ENCODE peak calls at places on chromosomes 2 and 18, in eight cellular contexts. One of them, this sample, is unnamed.

GRCh38 chr2:212939777-212940531 is 211.5 kb downstream of the IKZF2 start:
- DNase-seq in GM03348: no peak
- DNase-seq in head of caudate nucleus: no peak
- DNase-seq in stimulated activated CD8-positive, alpha-beta memory T cell treated with anti-CD3 and anti-CD28 coated beads, Interleukin-4, amount 100 ng/mL, for 4 hours: no peak
- DNase-seq in iPS-NIHi11: peak
- DNase-seq in epithelial cell of esophagus: peak
- DNase-seq in NCI-H2171 treated with DMSO at 0.1 percent for 48 hours: peak
- DNase-seq in NCI-H460: no peak
- DNase-seq in this sample: no peak

GRCh38 chr2:197363998-197364397 is 53.4 kb upstream of the ANKRD44 start:
- DNase-seq in NCI-H2171 treated with DMSO at 0.1 percent for 48 hours: no peak
- DNase-seq in epithelial cell of esophagus: no peak
- DNase-seq in stimulated activated CD8-positive, alpha-beta memory T cell treated with anti-CD3 and anti-CD28 coated beads, Interleukin-4, amount 100 ng/mL, for 4 hours: no peak
- DNase-seq in NCI-H460: no peak
- DNase-seq in iPS-NIHi11: no peak
- DNase-seq in GM03348: no peak
- DNase-seq in head of caudate nucleus: no peak
- DNase-seq in this sample: no peak

GRCh38 chr2:151067658-151068369 is 193.8 kb downstream of the RBM43 start:
- DNase-seq in NCI-H460: no peak
- DNase-seq in stimulated activated CD8-positive, alpha-beta memory T cell treated with anti-CD3 and anti-CD28 coated beads, Interleukin-4, amount 100 ng/mL, for 4 hours: no peak
- DNase-seq in head of caudate nucleus: no peak
- DNase-seq in iPS-NIHi11: no peak
- DNase-seq in GM03348: no peak
- DNase-seq in epithelial cell of esophagus: peak
- DNase-seq in NCI-H2171 treated with DMSO at 0.1 percent for 48 hours: no peak
- DNase-seq in this sample: no peak

GRCh38 chr2:110740747-110741349 is 8.5 kb downstream of the ACOXL start:
- DNase-seq in stimulated activated CD8-positive, alpha-beta memory T cell treated with anti-CD3 and anti-CD28 coated beads, Interleukin-4, amount 100 ng/mL, for 4 hours: no peak
- DNase-seq in iPS-NIHi11: no peak
- DNase-seq in GM03348: no peak
- DNase-seq in epithelial cell of esophagus: no peak
- DNase-seq in head of caudate nucleus: no peak
- DNase-seq in NCI-H2171 treated with DMSO at 0.1 percent for 48 hours: no peak
- DNase-seq in NCI-H460: no peak
- DNase-seq in this sample: no peak

GRCh38 chr18:46276736-46277135 is 172.6 kb downstream of the HAUS1 start:
- DNase-seq in stimulated activated CD8-positive, alpha-beta memory T cell treated with anti-CD3 and anti-CD28 coated beads, Interleukin-4, amount 100 ng/mL, for 4 hours: no peak
- DNase-seq in head of caudate nucleus: no peak
- DNase-seq in NCI-H460: no peak
- DNase-seq in epithelial cell of esophagus: no peak
- DNase-seq in iPS-NIHi11: no peak
- DNase-seq in GM03348: no peak
- DNase-seq in NCI-H2171 treated with DMSO at 0.1 percent for 48 hours: no peak
- DNase-seq in this sample: no peak

GRCh38 chr18:4106407-4107033 is 348.6 kb downstream of the DLGAP1 start:
- DNase-seq in GM03348: peak
- DNase-seq in head of caudate nucleus: peak
- DNase-seq in NCI-H460: peak
- DNase-seq in stimulated activated CD8-positive, alpha-beta memory T cell treated with anti-CD3 and anti-CD28 coated beads, Interleukin-4, amount 100 ng/mL, for 4 hours: no peak
- DNase-seq in iPS-NIHi11: peak
- DNase-seq in epithelial cell of esophagus: peak
- DNase-seq in NCI-H2171 treated with DMSO at 0.1 percent for 48 hours: peak
- DNase-seq in this sample: peak

GRCh38 chr2:7411691-7412090 is 494.5 kb downstream of the RNF144A start:
- DNase-seq in stimulated activated CD8-positive, alpha-beta memory T cell treated with anti-CD3 and anti-CD28 coated beads, Interleukin-4, amount 100 ng/mL, for 4 hours: no peak
- DNase-seq in GM03348: no peak
- DNase-seq in iPS-NIHi11: no peak
- DNase-seq in head of caudate nucleus: no peak
- DNase-seq in epithelial cell of esophagus: no peak
- DNase-seq in NCI-H2171 treated with DMSO at 0.1 percent for 48 hours: no peak
- DNase-seq in NCI-H460: no peak
- DNase-seq in this sample: no peak

GRCh38 chr18:72542993-72543361 is 1.2 kb downstream of the CBLN2 start:
- DNase-seq in head of caudate nucleus: no peak
- DNase-seq in GM03348: peak
- DNase-seq in iPS-NIHi11: peak
- DNase-seq in NCI-H460: no peak
- DNase-seq in stimulated activated CD8-positive, alpha-beta memory T cell treated with anti-CD3 and anti-CD28 coated beads, Interleukin-4, amount 100 ng/mL, for 4 hours: no peak
- DNase-seq in epithelial cell of esophagus: peak
- DNase-seq in NCI-H2171 treated with DMSO at 0.1 percent for 48 hours: no peak
- DNase-seq in this sample: no peak

GRCh38 chr18:78980279-78980771 is 707 bp downstream of the SALL3 start:
- DNase-seq in head of caudate nucleus: no peak
- DNase-seq in iPS-NIHi11: no peak
- DNase-seq in stimulated activated CD8-positive, alpha-beta memory T cell treated with anti-CD3 and anti-CD28 coated beads, Interleukin-4, amount 100 ng/mL, for 4 hours: no peak
- DNase-seq in NCI-H2171 treated with DMSO at 0.1 percent for 48 hours: no peak
- DNase-seq in epithelial cell of esophagus: no peak
- DNase-seq in NCI-H460: no peak
- DNase-seq in GM03348: no peak
- DNase-seq in this sample: no peak

GRCh38 chr2:138269726-138270125 is 231.8 kb upstream of the SPOPL start:
- DNase-seq in NCI-H460: no peak
- DNase-seq in epithelial cell of esophagus: no peak
- DNase-seq in iPS-NIHi11: no peak
- DNase-seq in NCI-H2171 treated with DMSO at 0.1 percent for 48 hours: no peak
- DNase-seq in GM03348: peak
- DNase-seq in stimulated activated CD8-positive, alpha-beta memory T cell treated with anti-CD3 and anti-CD28 coated beads, Interleukin-4, amount 100 ng/mL, for 4 hours: no peak
- DNase-seq in head of caudate nucleus: no peak
- DNase-seq in this sample: no peak

GRCh38 chr2:181371782-181372292 is 85.3 kb upstream of the ITGA4 start:
- DNase-seq in epithelial cell of esophagus: no peak
- DNase-seq in NCI-H460: no peak
- DNase-seq in stimulated activated CD8-positive, alpha-beta memory T cell treated with anti-CD3 and anti-CD28 coated beads, Interleukin-4, amount 100 ng/mL, for 4 hours: no peak
- DNase-seq in head of caudate nucleus: no peak
- DNase-seq in iPS-NIHi11: no peak
- DNase-seq in NCI-H2171 treated with DMSO at 0.1 percent for 48 hours: peak
- DNase-seq in GM03348: peak
- DNase-seq in this sample: no peak

GRCh38 chr18:61797691-61798590 is 94.9 kb downstream of the RNF152 start:
- DNase-seq in NCI-H2171 treated with DMSO at 0.1 percent for 48 hours: no peak
- DNase-seq in head of caudate nucleus: no peak
- DNase-seq in stimulated activated CD8-positive, alpha-beta memory T cell treated with anti-CD3 and anti-CD28 coated beads, Interleukin-4, amount 100 ng/mL, for 4 hours: no peak
- DNase-seq in GM03348: no peak
- DNase-seq in epithelial cell of esophagus: no peak
- DNase-seq in NCI-H460: no peak
- DNase-seq in iPS-NIHi11: no peak
- DNase-seq in this sample: peak

GRCh38 chr18:9898792-9899549 is 13.2 kb downstream of the TXNDC2 start:
- DNase-seq in NCI-H460: no peak
- DNase-seq in NCI-H2171 treated with DMSO at 0.1 percent for 48 hours: peak
- DNase-seq in iPS-NIHi11: no peak
- DNase-seq in stimulated activated CD8-positive, alpha-beta memory T cell treated with anti-CD3 and anti-CD28 coated beads, Interleukin-4, amount 100 ng/mL, for 4 hours: no peak
- DNase-seq in GM03348: peak
- DNase-seq in epithelial cell of esophagus: no peak
- DNase-seq in head of caudate nucleus: no peak
- DNase-seq in this sample: no peak

GRCh38 chr2:238709324-238709723 is 138.6 kb upstream of the TWIST2 start:
- DNase-seq in stimulated activated CD8-positive, alpha-beta memory T cell treated with anti-CD3 and anti-CD28 coated beads, Interleukin-4, amount 100 ng/mL, for 4 hours: no peak
- DNase-seq in epithelial cell of esophagus: no peak
- DNase-seq in NCI-H460: no peak
- DNase-seq in head of caudate nucleus: no peak
- DNase-seq in iPS-NIHi11: no peak
- DNase-seq in NCI-H2171 treated with DMSO at 0.1 percent for 48 hours: no peak
- DNase-seq in GM03348: peak
- DNase-seq in this sample: peak

GRCh38 chr2:118686364-118686763 is 161.1 kb downstream of the EN1 start:
- DNase-seq in epithelial cell of esophagus: peak
- DNase-seq in iPS-NIHi11: no peak
- DNase-seq in stimulated activated CD8-positive, alpha-beta memory T cell treated with anti-CD3 and anti-CD28 coated beads, Interleukin-4, amount 100 ng/mL, for 4 hours: no peak
- DNase-seq in GM03348: peak
- DNase-seq in head of caudate nucleus: no peak
- DNase-seq in NCI-H460: no peak
- DNase-seq in NCI-H2171 treated with DMSO at 0.1 percent for 48 hours: no peak
- DNase-seq in this sample: no peak

GRCh38 chr18:26133652-26134051 is at the start of gene PSMA8:
- DNase-seq in NCI-H460: no peak
- DNase-seq in stimulated activated CD8-positive, alpha-beta memory T cell treated with anti-CD3 and anti-CD28 coated beads, Interleukin-4, amount 100 ng/mL, for 4 hours: peak
- DNase-seq in epithelial cell of esophagus: no peak
- DNase-seq in GM03348: no peak
- DNase-seq in head of caudate nucleus: no peak
- DNase-seq in NCI-H2171 treated with DMSO at 0.1 percent for 48 hours: no peak
- DNase-seq in iPS-NIHi11: peak
- DNase-seq in this sample: no peak

GRCh38 chr2:102967451-102967850 is 205.6 kb downstream of the TMEM182 start:
- DNase-seq in head of caudate nucleus: no peak
- DNase-seq in epithelial cell of esophagus: no peak
- DNase-seq in NCI-H460: no peak
- DNase-seq in stimulated activated CD8-positive, alpha-beta memory T cell treated with anti-CD3 and anti-CD28 coated beads, Interleukin-4, amount 100 ng/mL, for 4 hours: no peak
- DNase-seq in GM03348: peak
- DNase-seq in NCI-H2171 treated with DMSO at 0.1 percent for 48 hours: no peak
- DNase-seq in iPS-NIHi11: no peak
- DNase-seq in this sample: no peak

GRCh38 chr2:98685930-98686887 is 44.7 kb downstream of the MGAT4A start:
- DNase-seq in NCI-H2171 treated with DMSO at 0.1 percent for 48 hours: no peak
- DNase-seq in epithelial cell of esophagus: no peak
- DNase-seq in head of caudate nucleus: no peak
- DNase-seq in iPS-NIHi11: no peak
- DNase-seq in NCI-H460: no peak
- DNase-seq in GM03348: no peak
- DNase-seq in stimulated activated CD8-positive, alpha-beta memory T cell treated with anti-CD3 and anti-CD28 coated beads, Interleukin-4, amount 100 ng/mL, for 4 hours: no peak
- DNase-seq in this sample: no peak

GRCh38 chr2:234974501-234975385 is 22.9 kb downstream of the SH3BP4 start:
- DNase-seq in NCI-H2171 treated with DMSO at 0.1 percent for 48 hours: peak
- DNase-seq in epithelial cell of esophagus: no peak
- DNase-seq in stimulated activated CD8-positive, alpha-beta memory T cell treated with anti-CD3 and anti-CD28 coated beads, Interleukin-4, amount 100 ng/mL, for 4 hours: no peak
- DNase-seq in head of caudate nucleus: no peak
- DNase-seq in GM03348: peak
- DNase-seq in iPS-NIHi11: peak
- DNase-seq in NCI-H460: no peak
- DNase-seq in this sample: no peak

GRCh38 chr2:15939556-15939853 is 845 bp upstream of the MYCN start:
- DNase-seq in stimulated activated CD8-positive, alpha-beta memory T cell treated with anti-CD3 and anti-CD28 coated beads, Interleukin-4, amount 100 ng/mL, for 4 hours: no peak
- DNase-seq in head of caudate nucleus: no peak
- DNase-seq in NCI-H460: no peak
- DNase-seq in iPS-NIHi11: peak
- DNase-seq in epithelial cell of esophagus: peak
- DNase-seq in NCI-H2171 treated with DMSO at 0.1 percent for 48 hours: no peak
- DNase-seq in GM03348: peak
- DNase-seq in this sample: no peak

GRCh38 chr18:59820663-59821062 is 79.1 kb upstream of the PMAIP1 start:
- DNase-seq in iPS-NIHi11: no peak
- DNase-seq in NCI-H2171 treated with DMSO at 0.1 percent for 48 hours: no peak
- DNase-seq in head of caudate nucleus: no peak
- DNase-seq in NCI-H460: no peak
- DNase-seq in stimulated activated CD8-positive, alpha-beta memory T cell treated with anti-CD3 and anti-CD28 coated beads, Interleukin-4, amount 100 ng/mL, for 4 hours: no peak
- DNase-seq in GM03348: peak
- DNase-seq in epithelial cell of esophagus: no peak
- DNase-seq in this sample: no peak

GRCh38 chr2:74537140-74537539 is 7.4 kb downstream of the HTRA2 start:
- DNase-seq in stimulated activated CD8-positive, alpha-beta memory T cell treated with anti-CD3 and anti-CD28 coated beads, Interleukin-4, amount 100 ng/mL, for 4 hours: no peak
- DNase-seq in iPS-NIHi11: no peak
- DNase-seq in head of caudate nucleus: no peak
- DNase-seq in GM03348: no peak
- DNase-seq in NCI-H460: no peak
- DNase-seq in epithelial cell of esophagus: peak
- DNase-seq in NCI-H2171 treated with DMSO at 0.1 percent for 48 hours: no peak
- DNase-seq in this sample: no peak

GRCh38 chr18:4233468-4233867 is 221.6 kb downstream of the DLGAP1 start:
- DNase-seq in stimulated activated CD8-positive, alpha-beta memory T cell treated with anti-CD3 and anti-CD28 coated beads, Interleukin-4, amount 100 ng/mL, for 4 hours: no peak
- DNase-seq in epithelial cell of esophagus: no peak
- DNase-seq in GM03348: no peak
- DNase-seq in iPS-NIHi11: no peak
- DNase-seq in head of caudate nucleus: no peak
- DNase-seq in NCI-H2171 treated with DMSO at 0.1 percent for 48 hours: no peak
- DNase-seq in NCI-H460: no peak
- DNase-seq in this sample: no peak

GRCh38 chr2:239321596-239322413 is 79.0 kb downstream of the HDAC4 start:
- DNase-seq in head of caudate nucleus: no peak
- DNase-seq in NCI-H2171 treated with DMSO at 0.1 percent for 48 hours: no peak
- DNase-seq in epithelial cell of esophagus: no peak
- DNase-seq in iPS-NIHi11: no peak
- DNase-seq in stimulated activated CD8-positive, alpha-beta memory T cell treated with anti-CD3 and anti-CD28 coated beads, Interleukin-4, amount 100 ng/mL, for 4 hours: peak
- DNase-seq in GM03348: no peak
- DNase-seq in NCI-H460: no peak
- DNase-seq in this sample: no peak

GRCh38 chr2:75087726-75088125 is 111.6 kb downstream of the TACR1 start:
- DNase-seq in iPS-NIHi11: no peak
- DNase-seq in stimulated activated CD8-positive, alpha-beta memory T cell treated with anti-CD3 and anti-CD28 coated beads, Interleukin-4, amount 100 ng/mL, for 4 hours: no peak
- DNase-seq in NCI-H2171 treated with DMSO at 0.1 percent for 48 hours: no peak
- DNase-seq in NCI-H460: no peak
- DNase-seq in GM03348: peak
- DNase-seq in epithelial cell of esophagus: no peak
- DNase-seq in head of caudate nucleus: no peak
- DNase-seq in this sample: no peak

GRCh38 chr2:219448099-219448775 is 13.6 kb downstream of the SPEG start:
- DNase-seq in GM03348: no peak
- DNase-seq in head of caudate nucleus: no peak
- DNase-seq in epithelial cell of esophagus: no peak
- DNase-seq in iPS-NIHi11: peak
- DNase-seq in stimulated activated CD8-positive, alpha-beta memory T cell treated with anti-CD3 and anti-CD28 coated beads, Interleukin-4, amount 100 ng/mL, for 4 hours: no peak
- DNase-seq in NCI-H460: no peak
- DNase-seq in NCI-H2171 treated with DMSO at 0.1 percent for 48 hours: no peak
- DNase-seq in this sample: no peak

GRCh38 chr2:18171191-18172139 is 293.0 kb downstream of the KCNS3 start:
- DNase-seq in GM03348: peak
- DNase-seq in stimulated activated CD8-positive, alpha-beta memory T cell treated with anti-CD3 and anti-CD28 coated beads, Interleukin-4, amount 100 ng/mL, for 4 hours: no peak
- DNase-seq in iPS-NIHi11: no peak
- DNase-seq in NCI-H2171 treated with DMSO at 0.1 percent for 48 hours: no peak
- DNase-seq in head of caudate nucleus: no peak
- DNase-seq in epithelial cell of esophagus: peak
- DNase-seq in NCI-H460: no peak
- DNase-seq in this sample: no peak

GRCh38 chr2:23536326-23536725 is 151.3 kb downstream of the KLHL29 start:
- DNase-seq in NCI-H460: no peak
- DNase-seq in GM03348: no peak
- DNase-seq in iPS-NIHi11: no peak
- DNase-seq in epithelial cell of esophagus: no peak
- DNase-seq in head of caudate nucleus: no peak
- DNase-seq in stimulated activated CD8-positive, alpha-beta memory T cell treated with anti-CD3 and anti-CD28 coated beads, Interleukin-4, amount 100 ng/mL, for 4 hours: no peak
- DNase-seq in NCI-H2171 treated with DMSO at 0.1 percent for 48 hours: peak
- DNase-seq in this sample: no peak

This sample was measured in pons.